ENCODE peak calls at places on chromosome 6, in four cellular contexts. One of them, this sample, is unnamed.

GRCh38 chr6:2426561-2427340 is 181.3 kb upstream of the GMDS start:
- DNase-seq in K562: no peak
- DNase-seq in HepG2: no peak
- DNase-seq in GM12878: no peak
- DNase-seq in this sample: no peak

GRCh38 chr6:112883095-112883494 is 536.0 kb downstream of the RFPL4B start:
- DNase-seq in K562: no peak
- DNase-seq in HepG2: no peak
- DNase-seq in GM12878: no peak
- DNase-seq in this sample: no peak

GRCh38 chr6:39517763-39518162 is 195.3 kb upstream of the KCNK16 start:
- DNase-seq in K562: no peak
- DNase-seq in HepG2: no peak
- DNase-seq in GM12878: no peak
- DNase-seq in this sample: no peak

GRCh38 chr6:20631525-20631924 is 97.3 kb downstream of the CDKAL1 start:
- DNase-seq in GM12878: no peak
- DNase-seq in K562: no peak
- DNase-seq in HepG2: no peak
- DNase-seq in this sample: no peak

GRCh38 chr6:155163616-155164015 is 100.2 kb upstream of the CLDN20 start:
- DNase-seq in GM12878: no peak
- DNase-seq in K562: no peak
- DNase-seq in HepG2: no peak
- DNase-seq in this sample: no peak

GRCh38 chr6:18211338-18211737 is 53.0 kb downstream of the DEK start:
- DNase-seq in GM12878: peak
- DNase-seq in HepG2: no peak
- DNase-seq in K562: no peak
- DNase-seq in this sample: no peak

GRCh38 chr6:34696189-34696738 is 303 bp downstream of the ILRUN start:
- DNase-seq in GM12878: no peak
- DNase-seq in K562: no peak
- DNase-seq in HepG2: no peak
- DNase-seq in this sample: no peak

GRCh38 chr6:164346631-164347030 is 932.1 kb downstream of the QKI start:
- DNase-seq in GM12878: no peak
- DNase-seq in K562: peak
- DNase-seq in HepG2: no peak
- DNase-seq in this sample: no peak

GRCh38 chr6:142482973-142483372 is 181.2 kb downstream of the ADGRG6 start:
- DNase-seq in K562: no peak
- DNase-seq in GM12878: no peak
- DNase-seq in HepG2: no peak
- DNase-seq in this sample: no peak

GRCh38 chr6:36956111-36956820 is 1.7 kb downstream of the PI16 start:
- DNase-seq in GM12878: no peak
- DNase-seq in K562: no peak
- DNase-seq in HepG2: no peak
- DNase-seq in this sample: no peak

GRCh38 chr6:72140795-72141194 is 254.4 kb downstream of the RIMS1 start:
- DNase-seq in HepG2: no peak
- DNase-seq in GM12878: no peak
- DNase-seq in K562: no peak
- DNase-seq in this sample: no peak

GRCh38 chr6:82616386-82617028 is 252.9 kb downstream of the TPBG start:
- DNase-seq in K562: no peak
- DNase-seq in GM12878: no peak
- DNase-seq in HepG2: no peak
- DNase-seq in this sample: no peak

GRCh38 chr6:108437821-108438220 is 122.9 kb upstream of the FOXO3 start:
- DNase-seq in GM12878: no peak
- DNase-seq in HepG2: no peak
- DNase-seq in K562: no peak
- DNase-seq in this sample: no peak

GRCh38 chr6:7270320-7271204 is 42.4 kb downstream of the SSR1 start:
- DNase-seq in GM12878: no peak
- DNase-seq in K562: no peak
- DNase-seq in HepG2: peak
- DNase-seq in this sample: no peak

GRCh38 chr6:35496851-35497570 is at the start of gene TEAD3:
- DNase-seq in GM12878: no peak
- DNase-seq in K562: peak
- DNase-seq in HepG2: peak
- DNase-seq in this sample: peak

GRCh38 chr6:20877008-20877937 is 343.0 kb downstream of the CDKAL1 start:
- DNase-seq in HepG2: peak
- DNase-seq in K562: no peak
- DNase-seq in GM12878: peak
- DNase-seq in this sample: no peak

GRCh38 chr6:28794175-28795002 is 129.4 kb downstream of the TRIM27 start:
- DNase-seq in GM12878: no peak
- DNase-seq in K562: peak
- DNase-seq in HepG2: peak
- DNase-seq in this sample: no peak

GRCh38 chr6:166418691-166419143 is 36.0 kb upstream of the MPC1 start:
- DNase-seq in K562: no peak
- DNase-seq in GM12878: no peak
- DNase-seq in HepG2: no peak
- DNase-seq in this sample: no peak

GRCh38 chr6:22785036-22785435 is 215.7 kb downstream of the HDGFL1 start:
- DNase-seq in K562: no peak
- DNase-seq in GM12878: no peak
- DNase-seq in HepG2: no peak
- DNase-seq in this sample: no peak

GRCh38 chr6:37965964-37966676 is 146.6 kb downstream of the ZFAND3 start:
- DNase-seq in K562: no peak
- DNase-seq in HepG2: peak
- DNase-seq in GM12878: no peak
- DNase-seq in this sample: no peak

GRCh38 chr6:4581468-4582420 is 194.5 kb upstream of the CDYL start:
- DNase-seq in GM12878: no peak
- DNase-seq in K562: no peak
- DNase-seq in HepG2: no peak
- DNase-seq in this sample: no peak

GRCh38 chr6:168526841-168527281 is 85.9 kb downstream of the SMOC2 start:
- DNase-seq in GM12878: no peak
- DNase-seq in HepG2: no peak
- DNase-seq in K562: no peak
- DNase-seq in this sample: no peak

GRCh38 chr6:45420083-45420908 is 42.6 kb upstream of the SUPT3H start:
- DNase-seq in HepG2: no peak
- DNase-seq in K562: no peak
- DNase-seq in GM12878: no peak
- DNase-seq in this sample: no peak

GRCh38 chr6:159529820-159530405 is 163.1 kb downstream of the SOD2 start:
- DNase-seq in GM12878: no peak
- DNase-seq in HepG2: no peak
- DNase-seq in K562: no peak
- DNase-seq in this sample: no peak

GRCh38 chr6:161074496-161075140 is 83.0 kb downstream of the MAP3K4 start:
- DNase-seq in GM12878: no peak
- DNase-seq in HepG2: no peak
- DNase-seq in K562: no peak
- DNase-seq in this sample: no peak

GRCh38 chr6:161080263-161080970 is 88.8 kb downstream of the MAP3K4 start:
- DNase-seq in K562: no peak
- DNase-seq in GM12878: no peak
- DNase-seq in HepG2: no peak
- DNase-seq in this sample: no peak

GRCh38 chr6:161076211-161076677 is 84.7 kb downstream of the MAP3K4 start:
- DNase-seq in HepG2: no peak
- DNase-seq in GM12878: no peak
- DNase-seq in K562: no peak
- DNase-seq in this sample: no peak

GRCh38 chr6:161082215-161082614 is 90.6 kb downstream of the MAP3K4 start:
- DNase-seq in K562: no peak
- DNase-seq in GM12878: no peak
- DNase-seq in HepG2: no peak
- DNase-seq in this sample: no peak

DNA sequence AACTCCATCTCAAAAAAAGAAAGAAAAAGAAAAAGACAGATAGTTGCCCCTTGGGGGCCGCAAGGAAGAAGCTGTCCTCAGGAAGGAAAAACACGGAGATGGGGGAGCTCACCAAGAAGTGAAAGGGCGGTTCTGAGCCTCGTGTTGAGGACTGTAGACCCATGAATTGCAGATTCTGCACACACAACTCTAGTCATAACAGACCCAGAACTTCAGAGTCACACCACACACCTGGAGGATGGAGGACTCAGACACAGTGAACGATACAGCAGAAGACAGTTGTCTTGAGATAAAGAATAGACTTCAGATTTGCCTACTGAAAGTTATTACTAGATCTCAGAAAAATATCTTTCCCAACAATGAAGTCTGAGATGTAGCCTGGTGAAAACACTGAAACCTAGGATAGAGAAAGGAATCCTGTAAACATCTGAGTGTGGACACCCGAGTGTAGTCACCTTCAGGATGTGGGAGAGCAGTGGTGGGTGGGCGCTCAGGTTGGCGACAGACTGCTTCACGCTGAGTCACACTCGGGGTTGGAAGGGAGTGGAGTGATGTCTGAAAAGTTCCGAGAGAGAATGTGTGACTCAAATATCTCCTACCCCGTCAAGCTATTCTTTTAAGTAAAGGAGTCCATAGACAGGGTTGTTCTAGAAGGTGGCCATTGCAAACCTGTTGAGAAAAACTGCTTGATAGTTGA is 88.1 kb downstream of the MAP3K4 start:
- DNase-seq in K562: no peak
- DNase-seq in GM12878: no peak
- DNase-seq in HepG2: no peak
- DNase-seq in this sample: no peak
- TF ChIP-seq TARDBP in K562: no peak
- TF ChIP-seq TARDBP in GM12878: no peak
- TF ChIP-seq TARDBP in HepG2: no peak
- TF ChIP-seq TARDBP in this sample: no peak

GRCh38 chr6:148238713-148239112 is 103.9 kb upstream of the SASH1 start:
- DNase-seq in K562: no peak
- DNase-seq in HepG2: no peak
- DNase-seq in GM12878: no peak
- DNase-seq in this sample: no peak

GRCh38 chr6:148231572-148231971 is 111.1 kb upstream of the SASH1 start:
- DNase-seq in HepG2: no peak
- DNase-seq in GM12878: no peak
- DNase-seq in K562: no peak
- DNase-seq in this sample: no peak

GRCh38 chr6:148239215-148239614 is 103.4 kb upstream of the SASH1 start:
- DNase-seq in GM12878: no peak
- DNase-seq in HepG2: no peak
- DNase-seq in K562: no peak
- DNase-seq in this sample: no peak

GRCh38 chr6:148239777-148240462 is 102.7 kb upstream of the SASH1 start:
- DNase-seq in K562: no peak
- DNase-seq in HepG2: no peak
- DNase-seq in GM12878: no peak
- DNase-seq in this sample: no peak

GRCh38 chr6:148235446-148235845 is 107.2 kb upstream of the SASH1 start:
- DNase-seq in HepG2: no peak
- DNase-seq in K562: no peak
- DNase-seq in GM12878: no peak
- DNase-seq in this sample: no peak
- TF ChIP-seq TARDBP in HepG2: no peak
- TF ChIP-seq TARDBP in K562: no peak
- TF ChIP-seq TARDBP in GM12878: no peak
- TF ChIP-seq TARDBP in this sample: no peak

GRCh38 chr6:52840763-52841585 is at the start of gene GSTA5:
- DNase-seq in K562: no peak
- DNase-seq in GM12878: no peak
- DNase-seq in HepG2: no peak
- DNase-seq in this sample: no peak
- TF ChIP-seq TARDBP in K562: no peak
- TF ChIP-seq TARDBP in GM12878: no peak
- TF ChIP-seq TARDBP in HepG2: no peak
- TF ChIP-seq TARDBP in this sample: no peak

DNA sequence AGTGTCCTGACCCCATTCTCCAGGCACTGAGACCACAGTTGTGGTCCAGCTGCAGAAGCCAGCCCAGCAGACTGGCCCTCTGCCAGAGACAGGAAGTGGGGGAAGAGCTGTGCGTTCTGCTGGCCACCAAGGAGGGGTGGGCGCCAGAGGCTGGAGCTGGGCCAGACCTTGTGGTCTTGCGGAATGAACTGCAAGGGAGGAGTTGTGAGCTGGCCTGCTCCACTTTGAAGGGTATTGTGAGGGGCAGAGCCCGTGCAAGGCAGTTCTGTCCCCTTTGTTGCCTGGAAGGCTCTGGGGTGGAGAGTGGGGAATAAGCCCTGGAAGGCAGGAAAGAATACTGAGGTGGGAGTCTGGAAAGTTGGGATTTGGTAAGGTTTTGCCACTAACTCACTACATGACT is 3.6 kb upstream of the MDFI start:
- DNase-seq in GM12878: no peak
- DNase-seq in HepG2: no peak
- DNase-seq in K562: no peak
- DNase-seq in this sample: no peak
- TF ChIP-seq TARDBP in GM12878: no peak
- TF ChIP-seq TARDBP in HepG2: no peak
- TF ChIP-seq TARDBP in K562: no peak
- TF ChIP-seq TARDBP in this sample: no peak

DNA sequence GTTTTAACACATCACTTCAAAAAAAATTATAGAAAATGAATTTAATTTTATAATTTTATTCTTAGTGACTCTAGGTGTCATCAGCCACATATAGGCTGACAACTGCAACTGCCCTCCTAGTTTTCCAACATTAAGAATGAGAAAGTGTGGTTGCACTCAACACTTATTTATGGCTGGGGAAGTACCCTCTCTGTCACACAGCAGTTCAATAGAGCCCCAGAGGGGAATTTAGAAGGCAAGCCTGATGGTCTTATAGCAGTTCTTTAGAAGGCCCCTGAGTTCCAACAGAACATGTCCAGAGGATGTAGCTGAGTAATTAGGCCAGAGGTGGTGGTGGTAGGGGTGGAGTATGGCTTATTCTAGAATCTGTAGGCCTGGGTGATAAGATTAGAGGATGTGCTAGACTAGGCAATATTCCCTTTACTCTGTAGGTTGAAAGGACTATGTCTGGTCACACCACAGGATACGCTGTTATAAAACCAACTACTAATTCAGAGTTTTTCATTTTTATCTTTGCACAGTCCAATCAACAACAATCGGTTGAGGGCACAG is 226.5 kb upstream of the CITED2 start:
- DNase-seq in K562: no peak
- DNase-seq in GM12878: peak
- DNase-seq in HepG2: no peak
- DNase-seq in this sample: no peak
- TF ChIP-seq TARDBP in K562: no peak
- TF ChIP-seq TARDBP in GM12878: no peak
- TF ChIP-seq TARDBP in HepG2: no peak
- TF ChIP-seq TARDBP in this sample: no peak

This sample was measured in HEK293T.